ENCODE peak calls at places on chromosomes 13 and 19, in five cellular contexts. J is renal cortical epithelial cell, A is H9, N is RWPE1, T is head of caudate nucleus. U is an unnamed sample.

GRCh38 chr19:42313096-42313839 is at the start of gene TMEM145:
- DNase-seq in J (peak; percentile 17), A (peak; percentile 73), T (peak; percentile 72), N (peak; percentile 53), U (peak; percentile 51)

GRCh38 chr13:75180805-75181455 is 301.0 kb downstream of the TBC1D4 start:
- DNase-seq in T (no peak), N (no peak), J (no peak), A (no peak), U (peak; percentile 66)

GRCh38 chr19:11264452-11265176 is 2.3 kb upstream of the DOCK6 start:
- DNase-seq in N (peak; percentile 68), T (no peak), J (peak; percentile 58), A (peak; percentile 84), U (peak; percentile 85)

GRCh38 chr19:1214862-1215731 is 9.5 kb downstream of the STK11 start:
- DNase-seq in J (peak; percentile 48), T (peak; percentile 58), A (no peak), N (no peak), U (no peak)

GRCh38 chr19:532578-533484 is 1.3 kb downstream of the CDC34 start:
- DNase-seq in N (peak; percentile 26), T (peak; percentile 80), A (peak; percentile 73), J (peak; percentile 55), U (peak; percentile 54)

GRCh38 chr13:72599148-72599743 is 128.2 kb downstream of the MZT1 start:
- DNase-seq in T (no peak), A (no peak), J (no peak), N (no peak), U (no peak)

GRCh38 chr19:2424686-2425621 is 2.4 kb downstream of the TIMM13 start:
- DNase-seq in A (peak; percentile 81), N (no peak), J (peak; percentile 8), T (peak; percentile 63), U (no peak)

GRCh38 chr19:48154003-48154402 is 16.1 kb downstream of the LIG1 start:
- DNase-seq in J (no peak), T (no peak), A (no peak), N (no peak), U (no peak)

GRCh38 chr13:21240586-21240985 is 64.1 kb downstream of the MRPL57 start:
- DNase-seq in J (peak; percentile 77), A (no peak), T (no peak), N (no peak), U (no peak)

GRCh38 chr19:1156305-1156801 is 17.7 kb downstream of the SBNO2 start:
- DNase-seq in N (no peak), A (no peak), T (no peak), J (no peak), U (no peak)

GRCh38 chr13:23630349-23631093 is 60.3 kb downstream of the TNFRSF19 start:
- DNase-seq in A (no peak), J (no peak), T (no peak), N (no peak), U (no peak)

GRCh38 chr19:1222394-1222793 is 15.4 kb downstream of the CBARP start:
- DNase-seq in A (no peak), N (no peak), J (no peak), T (no peak), U (no peak)

GRCh38 chr13:31172535-31172934 is 10.8 kb upstream of the HSPH1 start:
- DNase-seq in J (peak; percentile 96), N (peak; percentile 72), A (no peak), T (no peak), U (peak; percentile 73)

U was measured in Caki2.